ENCODE peak calls at places on chromosome 5, in nine cellular contexts. L is heart left ventricle, G is OCI-LY7, E is kidney, B is endothelial cell of umbilical vein, S is neural progenitor cell, X is bronchial epithelial cell, T is heart right ventricle, Y is Peyer's patch. A is an unnamed sample.

GRCh38 chr5:151284392-151284967 is 19.1 kb downstream of the SLC36A3 start:
- DNase-seq in X (no peak), E (no peak), G (peak; percentile 24), S (peak; percentile 41), L (no peak), Y (no peak), T (no peak), B (no peak), A (no peak)

GRCh38 chr5:169296456-169297220 is 4.3 kb downstream of the SLIT3 start:
- DNase-seq in X (no peak), Y (no peak), G (no peak), T (no peak), L (no peak), B (peak; percentile 10), E (peak; percentile 83), S (no peak), A (peak; percentile 86)

GRCh38 chr5:16916262-16916878 is 19.7 kb downstream of the MYO10 start:
- DNase-seq in B (peak; percentile 93), T (no peak), G (no peak), E (no peak), Y (no peak), S (no peak), X (peak; percentile 98), L (no peak), A (no peak)

GRCh38 chr5:41527201-41527779 is 16.9 kb upstream of the PLCXD3 start:
- DNase-seq in L (no peak), T (peak; percentile 71), G (no peak), X (peak; percentile 92), S (no peak), B (peak; percentile 7), E (no peak), Y (no peak), A (peak; percentile 76)

GRCh38 chr5:121797677-121798518 is 53.8 kb upstream of the FTMT start:
- DNase-seq in E (no peak), L (no peak), G (no peak), Y (no peak), S (peak; percentile 52), T (no peak), X (no peak), B (no peak), A (no peak)

GRCh38 chr5:127187711-127188110 is 102.9 kb upstream of the MEGF10 start:
- DNase-seq in X (no peak), G (no peak), S (no peak), T (no peak), E (no peak), L (no peak), B (no peak), Y (no peak), A (no peak)

GRCh38 chr5:66616495-66617222 is 20.5 kb downstream of the MAST4 start:
- DNase-seq in T (no peak), S (no peak), Y (no peak), X (no peak), E (no peak), B (no peak), G (no peak), L (no peak), A (no peak)

GRCh38 chr5:173753307-173754168 is 134.6 kb upstream of the CPEB4 start:
- DNase-seq in Y (no peak), S (peak; percentile 91), T (peak; percentile 60), L (peak; percentile 68), B (no peak), G (no peak), E (no peak), X (peak; percentile 81), A (no peak)

GRCh38 chr5:57277085-57277484 is 103.2 kb downstream of the GPBP1 start:
- DNase-seq in E (no peak), X (peak; percentile 33), G (peak; percentile 36), L (no peak), Y (no peak), S (no peak), B (peak; percentile 54), T (no peak), A (no peak)

GRCh38 chr5:82911902-82912301 is 165.3 kb downstream of the TMEM167A start:
- DNase-seq in Y (no peak), G (no peak), E (no peak), X (no peak), B (no peak), S (no peak), T (no peak), L (no peak), A (no peak)

GRCh38 chr5:93186031-93186682 is 394.9 kb downstream of the NR2F1-AS1 start:
- DNase-seq in S (no peak), X (peak; percentile 78), T (no peak), G (no peak), E (no peak), B (peak; percentile 58), Y (no peak), L (no peak), A (no peak)

GRCh38 chr5:72057816-72058215 is 49.5 kb upstream of the MAP1B start:
- DNase-seq in T (no peak), E (no peak), G (no peak), X (no peak), Y (no peak), B (no peak), L (no peak), S (no peak), A (no peak)

GRCh38 chr5:14190194-14191164 is 47.3 kb downstream of the TRIO start:
- DNase-seq in X (peak; percentile 99), B (peak; percentile 93), L (no peak), Y (no peak), G (no peak), S (no peak), E (no peak), T (no peak), A (peak; percentile 84)
- H3K4me3 ChIP-seq in X (no peak overlapping the region), B (no peak overlapping the region), L (no peak overlapping the region), Y (no peak overlapping the region), G (no peak overlapping the region), S (no peak overlapping the region), E (no peak overlapping the region), T (no peak overlapping the region), A (peak overlapping the region; percentile 33)

GRCh38 chr5:180648658-180649296 is 623 bp downstream of the FLT4 start:
- DNase-seq in T (no peak), E (no peak), L (no peak), B (no peak), X (no peak), S (peak; percentile 85), Y (peak; percentile 40), G (no peak), A (no peak)
- TF ChIP-seq CTCF in T (peak; percentile 63), E (no peak), L (peak; percentile 50), B (peak; percentile 53), X (peak; percentile 6), S (peak; percentile 69), Y (no peak), G (no peak), A (no peak)

GRCh38 chr5:176589039-176589769 is 20.8 kb downstream of the GPRIN1 start:
- DNase-seq in X (no peak), B (no peak), G (no peak), L (no peak), Y (no peak), T (no peak), S (no peak), E (no peak), A (no peak)

GRCh38 chr5:176583076-176583475 is 26.9 kb downstream of the GPRIN1 start:
- DNase-seq in Y (no peak), X (no peak), G (no peak), B (no peak), E (no peak), T (no peak), L (no peak), S (no peak), A (no peak)

GRCh38 chr5:176590035-176590729 is 19.8 kb downstream of the GPRIN1 start:
- DNase-seq in S (no peak), E (no peak), Y (no peak), X (no peak), L (no peak), B (no peak), T (no peak), G (no peak), A (no peak)

GRCh38 chr5:176588297-176588696 is 21.7 kb downstream of the GPRIN1 start:
- DNase-seq in L (no peak), S (no peak), Y (no peak), B (no peak), X (no peak), E (no peak), G (no peak), T (no peak), A (no peak)

DNA sequence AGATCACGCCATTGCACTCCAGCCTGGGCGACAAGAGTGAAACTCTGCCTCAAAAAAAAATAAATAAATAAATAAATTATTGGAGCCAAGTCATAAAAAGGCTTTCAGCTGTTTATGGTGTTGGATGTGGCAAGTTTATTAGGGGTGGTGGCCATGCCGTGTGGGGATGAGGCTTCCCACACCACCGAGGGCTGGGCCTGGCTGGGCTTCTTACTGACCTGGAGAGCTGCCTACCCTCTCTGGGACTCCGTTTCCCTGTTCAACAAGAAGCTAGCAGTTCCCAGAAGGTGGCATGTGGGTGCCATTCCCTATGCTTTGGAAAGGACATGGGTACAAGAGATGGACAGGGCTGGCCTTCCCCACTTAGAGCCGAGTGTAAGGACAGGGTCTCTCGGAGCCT is 22.6 kb downstream of the GPRIN1 start:
- DNase-seq in B (no peak), S (no peak), E (no peak), X (no peak), L (no peak), Y (no peak), T (no peak), G (no peak), A (no peak)
- H3K4me3 ChIP-seq in B (no peak overlapping the region), S (no peak overlapping the region), E (no peak overlapping the region), X (no peak overlapping the region), L (no peak overlapping the region), Y (no peak overlapping the region), T (no peak overlapping the region), G (no peak overlapping the region), A (no peak overlapping the region)

GRCh38 chr5:61277781-61278180 is 54.3 kb upstream of the ZSWIM6 start:
- DNase-seq in G (no peak), S (no peak), X (peak; percentile 97), L (no peak), E (no peak), B (no peak), Y (peak; percentile 53), T (no peak), A (no peak)

GRCh38 chr5:61274561-61274960 is 57.5 kb upstream of the ZSWIM6 start:
- DNase-seq in B (no peak), X (no peak), T (no peak), Y (no peak), L (no peak), S (no peak), G (no peak), E (no peak), A (no peak)

GRCh38 chr5:61275841-61276240 is 56.2 kb upstream of the ZSWIM6 start:
- DNase-seq in S (no peak), T (peak; percentile 52), X (peak; percentile 75), L (peak; percentile 82), B (peak; percentile 58), E (peak; percentile 79), G (no peak), Y (peak; percentile 57), A (no peak)

GRCh38 chr5:61279725-61280124 is 52.3 kb upstream of the ZSWIM6 start:
- DNase-seq in S (no peak), X (no peak), Y (no peak), L (no peak), T (no peak), B (no peak), E (no peak), G (no peak), A (no peak)

DNA sequence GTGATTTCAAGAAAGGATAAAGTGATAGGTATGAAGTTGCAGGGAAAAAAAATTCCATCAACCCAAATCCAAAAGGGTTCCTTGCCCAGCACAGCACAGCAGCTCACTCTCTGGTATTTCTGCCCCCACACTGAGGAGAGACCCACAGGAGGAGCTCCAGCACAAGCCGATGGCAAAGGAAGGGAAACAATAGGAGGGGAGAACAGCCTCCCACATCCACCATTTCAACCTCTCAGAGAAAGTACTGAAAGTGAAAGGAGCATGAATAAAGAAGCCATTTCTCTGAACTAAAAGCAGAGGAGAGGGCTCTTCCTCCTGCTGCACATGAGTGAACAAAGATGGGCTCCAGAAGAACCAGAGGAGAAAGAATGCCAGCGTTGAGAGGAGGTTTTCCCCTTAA is 54.9 kb upstream of the ZSWIM6 start:
- DNase-seq in Y (no peak), T (peak; percentile 20), X (no peak), L (no peak), B (peak; percentile 83), G (no peak), E (no peak), S (peak; percentile 55), A (no peak)
- TF ChIP-seq CTCF in Y (no peak), T (peak; percentile 57), X (no peak), L (no peak), B (peak; percentile 59), G (no peak), E (peak; percentile 16), S (peak; percentile 35), A (no peak)